ENCODE peak calls at places on chromosomes 2 and 18, in eight cellular contexts. D is IMR-90, Z is H1, E is HCT116, H is A549, F is SK-N-SH, B is HepG2, S is GM12878. I is an unnamed sample.
A peak's percentile ranks its signal among the peaks of the same experiment; 100 is the strongest.

GRCh38 chr2:70907130-70907756 is 28.5 kb upstream of the ATP6V1B1 start:
- DNase-seq in Z (no peak), D (no peak), S (no peak), E (no peak), H (no peak), F (no peak), B (no peak), I (no peak)

GRCh38 chr2:8803658-8804379 is 33.6 kb downstream of the KIDINS220 start:
- DNase-seq in D (peak; percentile 97), B (peak; percentile 88), S (peak; percentile 69), Z (no peak), F (no peak), E (peak; percentile 91), H (peak; percentile 93), I (peak; percentile 80)

GRCh38 chr18:57434536-57435494 is at the start of gene ONECUT2:
- DNase-seq in B (peak; percentile 85), Z (peak; percentile 88), F (peak; percentile 99), D (peak; percentile 85), H (peak; percentile 89), E (peak; percentile 80), S (no peak), I (peak; percentile 94)

GRCh38 chr2:174846941-174847938 is 83.0 kb upstream of the CHRNA1 start:
- DNase-seq in B (no peak), H (peak; percentile 20), S (no peak), E (no peak), D (peak; percentile 97), F (peak; percentile 41), Z (no peak), I (no peak)

GRCh38 chr2:241598061-241598460 is 38.9 kb downstream of the THAP4 start:
- DNase-seq in B (no peak), Z (no peak), E (no peak), H (no peak), F (no peak), D (no peak), S (no peak), I (no peak)

GRCh38 chr2:219327719-219328118 is 4.8 kb downstream of the RESP18 start:
- DNase-seq in B (no peak), H (no peak), S (no peak), E (no peak), Z (no peak), F (no peak), D (no peak), I (no peak)

GRCh38 chr2:143398701-143399260 is 269.6 kb downstream of the ARHGAP15 start:
- DNase-seq in S (no peak), H (no peak), D (no peak), Z (no peak), E (no peak), F (no peak), B (no peak), I (no peak)

GRCh38 chr2:149365826-149366583 is 35.6 kb downstream of the LYPD6 start:
- DNase-seq in H (no peak), Z (no peak), E (peak; percentile 28), S (no peak), B (peak; percentile 29), D (peak; percentile 4), F (peak; percentile 17), I (no peak)

GRCh38 chr2:86671304-86671981 is 47.8 kb upstream of the RNF103 start:
- DNase-seq in D (peak; percentile 16), S (no peak), B (peak; percentile 15), Z (no peak), H (no peak), F (no peak), E (no peak), I (no peak)

GRCh38 chr18:78796693-78797455 is 182.7 kb upstream of the SALL3 start:
- DNase-seq in E (no peak), S (no peak), H (no peak), D (no peak), F (no peak), Z (no peak), B (no peak), I (no peak)

GRCh38 chr2:241309684-241310117 is 5.8 kb downstream of the HDLBP start:
- DNase-seq in S (peak; percentile 74), Z (no peak), F (no peak), H (no peak), E (no peak), B (no peak), D (peak; percentile 61), I (no peak)

GRCh38 chr2:66201242-66201641 is 233.7 kb upstream of the MEIS1 start:
- DNase-seq in D (no peak), Z (no peak), F (no peak), B (no peak), S (no peak), E (no peak), H (no peak), I (no peak)

GRCh38 chr18:44887227-44887631 is 206.5 kb downstream of the SETBP1 start:
- DNase-seq in F (no peak), H (no peak), S (peak; percentile 69), E (no peak), Z (no peak), B (no peak), D (peak; percentile 2), I (no peak)

GRCh38 chr2:150350500-150350899 is 137.0 kb downstream of the RND3 start:
- DNase-seq in F (no peak), E (no peak), Z (no peak), H (no peak), D (no peak), S (no peak), B (no peak), I (no peak)

GRCh38 chr2:122300758-122301157 is 545.3 kb downstream of the TSN start:
- DNase-seq in S (no peak), B (no peak), F (no peak), E (no peak), D (peak; percentile 2), Z (no peak), H (peak; percentile 4), I (peak; percentile 34)

GRCh38 chr2:1727796-1728474 is 16.4 kb downstream of the PXDN start:
- DNase-seq in F (no peak), E (no peak), H (no peak), S (no peak), Z (no peak), B (no peak), D (no peak), I (no peak)

GRCh38 chr18:53909668-53910067 is 314.8 kb downstream of the MBD2 start:
- DNase-seq in Z (peak; percentile 7), S (no peak), H (peak; percentile 27), B (peak; percentile 7), F (peak; percentile 12), E (peak; percentile 19), D (peak; percentile 1), I (peak; percentile 33)

GRCh38 chr2:11344342-11344955 is at the start of gene ROCK2:
- DNase-seq in D (peak; percentile 79), B (peak; percentile 88), Z (peak; percentile 43), F (peak; percentile 98), E (peak; percentile 53), H (peak; percentile 91), S (no peak), I (peak; percentile 87)

GRCh38 chr18:63377275-63377980 is 10.4 kb upstream of the KDSR start:
- DNase-seq in E (no peak), D (no peak), Z (no peak), B (no peak), S (no peak), F (no peak), H (no peak), I (no peak)

GRCh38 chr18:9431296-9431695 is 44.0 kb upstream of the RALBP1 start:
- DNase-seq in F (no peak), D (no peak), H (no peak), Z (no peak), S (no peak), B (no peak), E (no peak), I (no peak)

GRCh38 chr2:119407430-119408220 is 24.0 kb upstream of the TMEM37 start:
- DNase-seq in Z (no peak), D (peak; percentile 58), S (peak; percentile 32), B (peak; percentile 73), H (peak; percentile 70), F (peak; percentile 79), E (peak; percentile 52), I (peak; percentile 77)

GRCh38 chr2:27130396-27130795 is 4.0 kb downstream of the PREB start:
- DNase-seq in F (no peak), B (no peak), D (no peak), H (no peak), E (no peak), Z (no peak), S (no peak), I (no peak)

GRCh38 chr2:71615769-71616730 is 162.7 kb downstream of the DYSF start:
- DNase-seq in H (no peak), B (no peak), F (no peak), E (no peak), D (no peak), S (no peak), Z (no peak), I (no peak)

GRCh38 chr2:157442136-157442535 is 1.8 kb downstream of the CYTIP start:
- DNase-seq in E (no peak), Z (no peak), S (no peak), H (no peak), F (no peak), D (no peak), B (no peak), I (no peak)

GRCh38 chr2:96321230-96322103 is 3.6 kb upstream of the ITPRIPL1 start:
- DNase-seq in E (no peak), S (peak; percentile 82), H (peak; percentile 72), Z (no peak), F (peak; percentile 88), B (peak; percentile 14), D (peak; percentile 14), I (peak; percentile 84)

DNA sequence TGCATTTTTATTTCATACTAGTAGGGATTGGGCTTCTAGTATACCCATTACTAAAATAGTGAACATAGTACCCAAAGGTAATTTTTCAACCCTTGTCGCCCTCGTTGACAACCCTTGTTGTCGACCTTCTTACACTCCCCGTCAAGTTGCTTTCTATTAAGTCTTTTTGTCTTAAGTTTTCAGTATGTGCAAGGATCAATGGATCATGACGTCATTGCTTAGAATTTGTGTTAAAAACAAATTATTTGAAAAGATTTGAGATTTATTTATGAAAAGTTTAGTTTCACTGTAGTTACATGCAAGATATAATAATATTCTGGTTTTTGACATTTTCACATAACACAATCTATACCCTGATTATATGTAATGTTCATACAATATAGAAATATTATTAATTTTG is 110.4 kb downstream of the CBLN2 start:
- DNase-seq in Z (no peak), S (no peak), E (no peak), H (no peak), B (no peak), D (no peak), F (no peak), I (no peak)
- TF ChIP-seq RAD21 in Z (no peak), S (no peak), E (no peak), H (no peak), B (no peak), D (no peak), F (no peak), I (no peak)

GRCh38 chr2:163236553-163236952 is 398.0 kb upstream of the KCNH7 start:
- DNase-seq in B (no peak), F (no peak), D (no peak), E (no peak), S (no peak), H (no peak), Z (no peak), I (no peak)
- TF ChIP-seq RAD21 in B (no peak), F (no peak), D (no peak), E (no peak), S (no peak), H (no peak), Z (no peak), I (no peak)

GRCh38 chr2:214244847-214245246 is 166.0 kb upstream of the VWC2L start:
- DNase-seq in Z (no peak), F (no peak), D (peak; percentile 17), S (no peak), H (no peak), E (no peak), B (no peak), I (no peak)
- TF ChIP-seq RAD21 in Z (no peak), F (no peak), D (no peak), S (no peak), H (no peak), E (no peak), B (no peak), I (no peak)

GRCh38 chr2:191241418-191241817 is 3.8 kb upstream of the MYO1B start:
- DNase-seq in S (no peak), B (peak; percentile 48), E (no peak), F (no peak), D (no peak), Z (no peak), H (no peak), I (no peak)
- TF ChIP-seq RAD21 in S (no peak), B (no peak), E (no peak), F (no peak), D (no peak), Z (no peak), H (no peak), I (no peak)